ENCODE peak calls at places on chromosomes 5 and 9, in eight cellular contexts. One of them, this sample, is unnamed.

GRCh38 chr9:97830884-97831829 is 21.9 kb upstream of the FOXE1 start:
- DNase-seq in progenitor cell of endocrine pancreas: no peak
- DNase-seq in T-helper 2 cell: no peak
- DNase-seq in H9: peak; percentile 52
- DNase-seq in GM23248: no peak
- DNase-seq in CD8-positive, alpha-beta T cell: no peak
- DNase-seq in frontal cortex: no peak
- DNase-seq in activated CD8-positive, alpha-beta T cell treated with anti-CD3 and anti-CD28 coated beads for 36 hours: no peak
- DNase-seq in this sample: no peak

GRCh38 chr5:2007906-2008437 is 125.2 kb upstream of the IRX4 start:
- DNase-seq in progenitor cell of endocrine pancreas: no peak
- DNase-seq in H9: no peak
- DNase-seq in frontal cortex: no peak
- DNase-seq in T-helper 2 cell: no peak
- DNase-seq in activated CD8-positive, alpha-beta T cell treated with anti-CD3 and anti-CD28 coated beads for 36 hours: no peak
- DNase-seq in CD8-positive, alpha-beta T cell: no peak
- DNase-seq in GM23248: peak; percentile 4
- DNase-seq in this sample: no peak

GRCh38 chr5:13359326-13359725 is 585.2 kb downstream of the DNAH5 start:
- DNase-seq in T-helper 2 cell: no peak
- DNase-seq in frontal cortex: no peak
- DNase-seq in activated CD8-positive, alpha-beta T cell treated with anti-CD3 and anti-CD28 coated beads for 36 hours: no peak
- DNase-seq in H9: no peak
- DNase-seq in progenitor cell of endocrine pancreas: no peak
- DNase-seq in CD8-positive, alpha-beta T cell: no peak
- DNase-seq in GM23248: peak; percentile 86
- DNase-seq in this sample: no peak

GRCh38 chr5:42791151-42791550 is 20.5 kb downstream of the SELENOP start:
- DNase-seq in frontal cortex: no peak
- DNase-seq in activated CD8-positive, alpha-beta T cell treated with anti-CD3 and anti-CD28 coated beads for 36 hours: no peak
- DNase-seq in GM23248: no peak
- DNase-seq in progenitor cell of endocrine pancreas: no peak
- DNase-seq in CD8-positive, alpha-beta T cell: no peak
- DNase-seq in T-helper 2 cell: no peak
- DNase-seq in H9: no peak
- DNase-seq in this sample: no peak

GRCh38 chr5:71810456-71811181 is 91.5 kb downstream of the CARTPT start:
- DNase-seq in T-helper 2 cell: no peak
- DNase-seq in frontal cortex: no peak
- DNase-seq in progenitor cell of endocrine pancreas: no peak
- DNase-seq in GM23248: no peak
- DNase-seq in activated CD8-positive, alpha-beta T cell treated with anti-CD3 and anti-CD28 coated beads for 36 hours: no peak
- DNase-seq in CD8-positive, alpha-beta T cell: no peak
- DNase-seq in H9: no peak
- DNase-seq in this sample: no peak

GRCh38 chr5:181245427-181246275 is 1.9 kb upstream of the RACK1 start:
- DNase-seq in CD8-positive, alpha-beta T cell: no peak
- DNase-seq in activated CD8-positive, alpha-beta T cell treated with anti-CD3 and anti-CD28 coated beads for 36 hours: no peak
- DNase-seq in GM23248: no peak
- DNase-seq in T-helper 2 cell: no peak
- DNase-seq in H9: peak; percentile 47
- DNase-seq in progenitor cell of endocrine pancreas: no peak
- DNase-seq in frontal cortex: no peak
- DNase-seq in this sample: no peak

GRCh38 chr5:40680741-40681350 is 1.1 kb downstream of the PTGER4 start:
- DNase-seq in progenitor cell of endocrine pancreas: peak; percentile 19
- DNase-seq in frontal cortex: no peak
- DNase-seq in T-helper 2 cell: peak; percentile 60
- DNase-seq in CD8-positive, alpha-beta T cell: peak; percentile 71
- DNase-seq in H9: peak; percentile 54
- DNase-seq in activated CD8-positive, alpha-beta T cell treated with anti-CD3 and anti-CD28 coated beads for 36 hours: peak; percentile 68
- DNase-seq in GM23248: no peak
- DNase-seq in this sample: no peak

GRCh38 chr5:161230222-161230621 is 316.3 kb downstream of the GABRB2 start:
- DNase-seq in H9: peak; percentile 31
- DNase-seq in progenitor cell of endocrine pancreas: no peak
- DNase-seq in activated CD8-positive, alpha-beta T cell treated with anti-CD3 and anti-CD28 coated beads for 36 hours: no peak
- DNase-seq in GM23248: no peak
- DNase-seq in T-helper 2 cell: no peak
- DNase-seq in CD8-positive, alpha-beta T cell: no peak
- DNase-seq in frontal cortex: no peak
- DNase-seq in this sample: no peak

GRCh38 chr5:56692359-56693219 is 122.8 kb upstream of the MAP3K1 start:
- DNase-seq in CD8-positive, alpha-beta T cell: no peak
- DNase-seq in progenitor cell of endocrine pancreas: no peak
- DNase-seq in T-helper 2 cell: no peak
- DNase-seq in activated CD8-positive, alpha-beta T cell treated with anti-CD3 and anti-CD28 coated beads for 36 hours: no peak
- DNase-seq in GM23248: no peak
- DNase-seq in frontal cortex: no peak
- DNase-seq in H9: no peak
- DNase-seq in this sample: no peak

GRCh38 chr5:78659714-78660113 is 11.1 kb upstream of the LHFPL2 start:
- DNase-seq in progenitor cell of endocrine pancreas: no peak
- DNase-seq in T-helper 2 cell: no peak
- DNase-seq in activated CD8-positive, alpha-beta T cell treated with anti-CD3 and anti-CD28 coated beads for 36 hours: no peak
- DNase-seq in H9: no peak
- DNase-seq in CD8-positive, alpha-beta T cell: no peak
- DNase-seq in frontal cortex: no peak
- DNase-seq in GM23248: no peak
- DNase-seq in this sample: peak; percentile 52

GRCh38 chr9:136036848-136037247 is 58.2 kb downstream of the NACC2 start:
- DNase-seq in progenitor cell of endocrine pancreas: no peak
- DNase-seq in H9: no peak
- DNase-seq in activated CD8-positive, alpha-beta T cell treated with anti-CD3 and anti-CD28 coated beads for 36 hours: no peak
- DNase-seq in GM23248: no peak
- DNase-seq in T-helper 2 cell: no peak
- DNase-seq in frontal cortex: no peak
- DNase-seq in CD8-positive, alpha-beta T cell: no peak
- DNase-seq in this sample: no peak

GRCh38 chr5:93279292-93279974 is 301.6 kb downstream of the NR2F1-AS1 start:
- DNase-seq in frontal cortex: no peak
- DNase-seq in GM23248: peak; percentile 16
- DNase-seq in CD8-positive, alpha-beta T cell: no peak
- DNase-seq in activated CD8-positive, alpha-beta T cell treated with anti-CD3 and anti-CD28 coated beads for 36 hours: no peak
- DNase-seq in H9: no peak
- DNase-seq in T-helper 2 cell: no peak
- DNase-seq in progenitor cell of endocrine pancreas: no peak
- DNase-seq in this sample: peak; percentile 40

GRCh38 chr9:36893148-36893547 is 140.9 kb downstream of the PAX5 start:
- DNase-seq in GM23248: no peak
- DNase-seq in H9: no peak
- DNase-seq in CD8-positive, alpha-beta T cell: no peak
- DNase-seq in activated CD8-positive, alpha-beta T cell treated with anti-CD3 and anti-CD28 coated beads for 36 hours: no peak
- DNase-seq in frontal cortex: no peak
- DNase-seq in progenitor cell of endocrine pancreas: no peak
- DNase-seq in T-helper 2 cell: no peak
- DNase-seq in this sample: no peak

GRCh38 chr5:169013846-169014245 is 287.1 kb downstream of the SLIT3 start:
- DNase-seq in activated CD8-positive, alpha-beta T cell treated with anti-CD3 and anti-CD28 coated beads for 36 hours: no peak
- DNase-seq in CD8-positive, alpha-beta T cell: no peak
- DNase-seq in frontal cortex: no peak
- DNase-seq in progenitor cell of endocrine pancreas: no peak
- DNase-seq in H9: no peak
- DNase-seq in T-helper 2 cell: no peak
- DNase-seq in GM23248: peak; percentile 21
- DNase-seq in this sample: no peak

GRCh38 chr5:137192293-137192743 is 306.8 kb downstream of the SPOCK1 start:
- DNase-seq in progenitor cell of endocrine pancreas: no peak
- DNase-seq in activated CD8-positive, alpha-beta T cell treated with anti-CD3 and anti-CD28 coated beads for 36 hours: no peak
- DNase-seq in H9: no peak
- DNase-seq in GM23248: peak; percentile 78
- DNase-seq in T-helper 2 cell: no peak
- DNase-seq in frontal cortex: no peak
- DNase-seq in CD8-positive, alpha-beta T cell: no peak
- DNase-seq in this sample: peak; percentile 82

GRCh38 chr5:12113062-12113461 is 208.8 kb upstream of the CTNND2 start:
- DNase-seq in T-helper 2 cell: no peak
- DNase-seq in GM23248: no peak
- DNase-seq in CD8-positive, alpha-beta T cell: no peak
- DNase-seq in progenitor cell of endocrine pancreas: no peak
- DNase-seq in H9: no peak
- DNase-seq in frontal cortex: no peak
- DNase-seq in activated CD8-positive, alpha-beta T cell treated with anti-CD3 and anti-CD28 coated beads for 36 hours: no peak
- DNase-seq in this sample: no peak

GRCh38 chr9:121196389-121196788 is 5.3 kb downstream of the RAB14 start:
- DNase-seq in H9: no peak
- DNase-seq in T-helper 2 cell: no peak
- DNase-seq in CD8-positive, alpha-beta T cell: no peak
- DNase-seq in GM23248: no peak
- DNase-seq in progenitor cell of endocrine pancreas: no peak
- DNase-seq in activated CD8-positive, alpha-beta T cell treated with anti-CD3 and anti-CD28 coated beads for 36 hours: peak; percentile 31
- DNase-seq in frontal cortex: no peak
- DNase-seq in this sample: no peak

GRCh38 chr9:133961226-133962165 is 30.6 kb downstream of the VAV2 start:
- DNase-seq in H9: no peak
- DNase-seq in CD8-positive, alpha-beta T cell: no peak
- DNase-seq in activated CD8-positive, alpha-beta T cell treated with anti-CD3 and anti-CD28 coated beads for 36 hours: no peak
- DNase-seq in frontal cortex: no peak
- DNase-seq in GM23248: no peak
- DNase-seq in T-helper 2 cell: no peak
- DNase-seq in progenitor cell of endocrine pancreas: no peak
- DNase-seq in this sample: no peak

GRCh38 chr9:2928386-2928785 is 84.5 kb upstream of the PUM3 start:
- DNase-seq in CD8-positive, alpha-beta T cell: no peak
- DNase-seq in progenitor cell of endocrine pancreas: no peak
- DNase-seq in GM23248: no peak
- DNase-seq in T-helper 2 cell: no peak
- DNase-seq in activated CD8-positive, alpha-beta T cell treated with anti-CD3 and anti-CD28 coated beads for 36 hours: no peak
- DNase-seq in H9: no peak
- DNase-seq in frontal cortex: no peak
- DNase-seq in this sample: no peak

GRCh38 chr5:97242351-97242750 is 59.3 kb upstream of the RIOK2 start:
- DNase-seq in CD8-positive, alpha-beta T cell: no peak
- DNase-seq in GM23248: no peak
- DNase-seq in H9: no peak
- DNase-seq in frontal cortex: no peak
- DNase-seq in activated CD8-positive, alpha-beta T cell treated with anti-CD3 and anti-CD28 coated beads for 36 hours: no peak
- DNase-seq in T-helper 2 cell: no peak
- DNase-seq in progenitor cell of endocrine pancreas: no peak
- DNase-seq in this sample: no peak

GRCh38 chr5:72559866-72560766 is 52.9 kb upstream of the ZNF366 start:
- DNase-seq in H9: no peak
- DNase-seq in activated CD8-positive, alpha-beta T cell treated with anti-CD3 and anti-CD28 coated beads for 36 hours: no peak
- DNase-seq in T-helper 2 cell: no peak
- DNase-seq in frontal cortex: no peak
- DNase-seq in progenitor cell of endocrine pancreas: no peak
- DNase-seq in GM23248: no peak
- DNase-seq in CD8-positive, alpha-beta T cell: no peak
- DNase-seq in this sample: no peak

GRCh38 chr5:6264394-6264793 is 114.0 kb downstream of the MED10 start:
- DNase-seq in H9: no peak
- DNase-seq in CD8-positive, alpha-beta T cell: no peak
- DNase-seq in activated CD8-positive, alpha-beta T cell treated with anti-CD3 and anti-CD28 coated beads for 36 hours: no peak
- DNase-seq in T-helper 2 cell: no peak
- DNase-seq in frontal cortex: no peak
- DNase-seq in progenitor cell of endocrine pancreas: no peak
- DNase-seq in GM23248: no peak
- DNase-seq in this sample: no peak

GRCh38 chr9:95148121-95148520 is 169.4 kb downstream of the FANCC start:
- DNase-seq in frontal cortex: no peak
- DNase-seq in T-helper 2 cell: no peak
- DNase-seq in CD8-positive, alpha-beta T cell: no peak
- DNase-seq in activated CD8-positive, alpha-beta T cell treated with anti-CD3 and anti-CD28 coated beads for 36 hours: no peak
- DNase-seq in H9: no peak
- DNase-seq in progenitor cell of endocrine pancreas: no peak
- DNase-seq in GM23248: no peak
- DNase-seq in this sample: no peak

GRCh38 chr9:78577507-78577906 is 280.6 kb downstream of the PSAT1 start:
- DNase-seq in activated CD8-positive, alpha-beta T cell treated with anti-CD3 and anti-CD28 coated beads for 36 hours: no peak
- DNase-seq in T-helper 2 cell: no peak
- DNase-seq in progenitor cell of endocrine pancreas: no peak
- DNase-seq in CD8-positive, alpha-beta T cell: no peak
- DNase-seq in frontal cortex: no peak
- DNase-seq in H9: no peak
- DNase-seq in GM23248: no peak
- DNase-seq in this sample: no peak

GRCh38 chr5:111655169-111655924 is 101.6 kb downstream of the NREP start:
- DNase-seq in GM23248: peak; percentile 78
- DNase-seq in CD8-positive, alpha-beta T cell: no peak
- DNase-seq in progenitor cell of endocrine pancreas: no peak
- DNase-seq in T-helper 2 cell: no peak
- DNase-seq in frontal cortex: no peak
- DNase-seq in H9: no peak
- DNase-seq in activated CD8-positive, alpha-beta T cell treated with anti-CD3 and anti-CD28 coated beads for 36 hours: no peak
- DNase-seq in this sample: peak; percentile 45

GRCh38 chr9:84773023-84773422 is 103.5 kb downstream of the NTRK2 start:
- DNase-seq in H9: no peak
- DNase-seq in CD8-positive, alpha-beta T cell: no peak
- DNase-seq in progenitor cell of endocrine pancreas: no peak
- DNase-seq in activated CD8-positive, alpha-beta T cell treated with anti-CD3 and anti-CD28 coated beads for 36 hours: no peak
- DNase-seq in GM23248: peak; percentile 50
- DNase-seq in T-helper 2 cell: no peak
- DNase-seq in frontal cortex: no peak
- DNase-seq in this sample: peak; percentile 92

GRCh38 chr5:130805601-130806000 is 359.5 kb downstream of the HINT1 start:
- DNase-seq in progenitor cell of endocrine pancreas: no peak
- DNase-seq in H9: no peak
- DNase-seq in activated CD8-positive, alpha-beta T cell treated with anti-CD3 and anti-CD28 coated beads for 36 hours: no peak
- DNase-seq in T-helper 2 cell: no peak
- DNase-seq in CD8-positive, alpha-beta T cell: no peak
- DNase-seq in frontal cortex: no peak
- DNase-seq in GM23248: no peak
- DNase-seq in this sample: no peak

GRCh38 chr5:89397096-89397495 is 514.1 kb upstream of the MEF2C start:
- DNase-seq in CD8-positive, alpha-beta T cell: no peak
- DNase-seq in GM23248: peak; percentile 29
- DNase-seq in activated CD8-positive, alpha-beta T cell treated with anti-CD3 and anti-CD28 coated beads for 36 hours: no peak
- DNase-seq in T-helper 2 cell: no peak
- DNase-seq in progenitor cell of endocrine pancreas: no peak
- DNase-seq in frontal cortex: no peak
- DNase-seq in H9: no peak
- DNase-seq in this sample: no peak

This sample was measured in EH.